ENCODE peak calls at places on chromosomes 11 and 22, in nine cellular contexts. Q is amygdala; Z is activated CD4-positive, alpha-beta T cell treated with anti-CD3 and anti-CD28 coated beads, Interleukin-2, amount 50 U/mL, for 4 hours; C is right atrium auricular region; O is lower lobe of right lung; L is colonic mucosa; R is dorsolateral prefrontal cortex; W is NCI-H146; F is Right ventricle myocardium superior. U is an unnamed sample.
A peak's percentile ranks its signal among the peaks of the same experiment; 100 is the strongest.

GRCh38 chr11:78860720-78861422 is 286.2 kb upstream of the NARS2 start:
- DNase-seq in O (no peak), L (no peak), Z (no peak), Q (no peak), F (no peak), C (no peak), R (no peak), W (no peak), U (no peak)

GRCh38 chr22:19412934-19413333 is 18.6 kb downstream of the HIRA start:
- DNase-seq in L (no peak), W (no peak), O (no peak), F (no peak), Z (no peak), Q (no peak), R (no peak), C (no peak), U (no peak)

GRCh38 chr11:8720868-8721739 is 38.5 kb downstream of the RPL27A start:
- DNase-seq in W (no peak), Q (no peak), C (no peak), Z (no peak), F (no peak), L (peak; percentile 82), O (no peak), R (no peak), U (no peak)

GRCh38 chr11:72975778-72976520 is 161.7 kb downstream of the ATG16L2 start:
- DNase-seq in Z (no peak), Q (no peak), W (no peak), O (no peak), L (no peak), C (no peak), F (no peak), R (no peak), U (no peak)

GRCh38 chr11:7227724-7228123 is 24.0 kb upstream of the SYT9 start:
- DNase-seq in R (no peak), Z (no peak), L (no peak), C (no peak), W (no peak), Q (no peak), O (no peak), F (no peak), U (no peak)

GRCh38 chr11:469684-470667 is 19.9 kb downstream of the PTDSS2 start:
- DNase-seq in F (no peak), O (peak; percentile 69), C (peak; percentile 80), L (peak; percentile 67), Q (peak; percentile 42), R (no peak), W (no peak), Z (no peak), U (no peak)

GRCh38 chr11:122085712-122086111 is 30.3 kb downstream of the BLID start:
- DNase-seq in L (no peak), W (no peak), Z (no peak), F (no peak), R (no peak), O (no peak), C (no peak), Q (no peak), U (no peak)

GRCh38 chr22:46338636-46339035 is 3.1 kb downstream of the TRMU start:
- DNase-seq in W (no peak), C (no peak), F (no peak), Z (no peak), L (no peak), O (peak; percentile 17), Q (no peak), R (no peak), U (peak; percentile 24)

GRCh38 chr22:42188808-42189447 is 58.3 kb upstream of the CYP2D6 start:
- DNase-seq in Q (no peak), F (no peak), Z (no peak), R (no peak), C (no peak), L (peak; percentile 41), W (no peak), O (no peak), U (no peak)

GRCh38 chr22:43376765-43377485 is 33.8 kb upstream of the SCUBE1 start:
- DNase-seq in F (no peak), C (no peak), L (no peak), O (no peak), W (no peak), R (no peak), Z (no peak), Q (no peak), U (peak; percentile 60)

GRCh38 chr11:114892381-114893197 is 214.3 kb downstream of the NXPE2 start:
- DNase-seq in W (no peak), C (no peak), L (peak; percentile 28), O (no peak), Z (no peak), F (no peak), Q (no peak), R (no peak), U (no peak)

GRCh38 chr11:25981998-25982397 is 349.9 kb upstream of the ANO3 start:
- DNase-seq in O (no peak), L (peak; percentile 18), Z (no peak), F (no peak), C (no peak), R (no peak), W (peak; percentile 27), Q (no peak), U (no peak)

GRCh38 chr22:48650323-48651035 is 1177.2 kb downstream of the BRD1 start:
- DNase-seq in O (no peak), C (no peak), L (no peak), F (peak; percentile 10), R (no peak), Z (no peak), Q (no peak), W (no peak), U (no peak)

GRCh38 chr11:9573775-9574555 is 495 bp downstream of the WEE1 start:
- DNase-seq in O (peak; percentile 58), L (peak; percentile 26), Q (no peak), F (peak; percentile 53), C (no peak), R (peak; percentile 10), Z (peak; percentile 10), W (peak; percentile 81), U (peak; percentile 80)

GRCh38 chr11:79097279-79097875 is 343.5 kb downstream of the TENM4 start:
- DNase-seq in O (no peak), Q (no peak), Z (no peak), C (no peak), L (no peak), R (no peak), F (peak; percentile 45), W (no peak), U (peak; percentile 58)

GRCh38 chr11:103528596-103528995 is 419.4 kb downstream of the DYNC2H1 start:
- DNase-seq in Q (no peak), R (no peak), F (no peak), L (no peak), Z (no peak), O (no peak), C (no peak), W (no peak), U (no peak)

GRCh38 chr22:26777402-26777801 is 120.0 kb downstream of the MIAT start:
- DNase-seq in W (no peak), O (no peak), R (no peak), Q (no peak), L (no peak), F (no peak), Z (no peak), C (no peak), U (peak; percentile 61)

GRCh38 chr11:103633037-103633788 is 403.2 kb upstream of the DDI1 start:
- DNase-seq in W (peak; percentile 8), F (no peak), C (no peak), Z (no peak), R (no peak), O (no peak), Q (no peak), L (no peak), U (no peak)

GRCh38 chr11:14041040-14041439 is 78.5 kb downstream of the SPON1 start:
- DNase-seq in L (peak; percentile 9), F (no peak), Q (no peak), O (no peak), W (no peak), R (no peak), Z (no peak), C (no peak), U (no peak)

GRCh38 chr11:57224537-57224936 is 12.5 kb downstream of the APLNR start:
- DNase-seq in L (no peak), R (no peak), Q (no peak), O (no peak), F (no peak), W (no peak), C (no peak), Z (no peak), U (no peak)

GRCh38 chr11:12864316-12865156 is 144.6 kb upstream of the RASSF10 start:
- DNase-seq in O (no peak), F (no peak), Q (no peak), L (no peak), W (peak; percentile 72), R (peak; percentile 28), C (no peak), Z (no peak), U (no peak)

GRCh38 chr11:68998390-68998911 is 14.6 kb downstream of the MRGPRF start:
- DNase-seq in F (peak; percentile 44), O (peak; percentile 30), Z (no peak), R (peak; percentile 65), W (peak; percentile 86), C (no peak), Q (no peak), L (peak; percentile 17), U (peak; percentile 73)

GRCh38 chr11:2436013-2436520 is 8.2 kb downstream of the TRPM5 start:
- DNase-seq in C (no peak), W (no peak), Q (no peak), F (peak; percentile 18), R (no peak), L (no peak), Z (no peak), O (peak; percentile 26), U (peak; percentile 38)

GRCh38 chr11:33916736-33917135 is 24.9 kb upstream of the LMO2 start:
- DNase-seq in O (no peak), W (no peak), R (no peak), Z (no peak), F (no peak), L (no peak), C (no peak), Q (no peak), U (no peak)

GRCh38 chr11:125348704-125349635 is 147.1 kb downstream of the FEZ1 start:
- DNase-seq in F (peak; percentile 66), W (no peak), O (peak; percentile 44), Z (peak; percentile 31), R (peak; percentile 74), C (no peak), Q (no peak), L (peak; percentile 48), U (peak; percentile 88)

U was measured in aorta.